ENCODE peak calls at places on chromosomes 11 and 22, in four cellular contexts. U is GM12878, M is K562, H is HepG2. Y is an unnamed sample.

GRCh38 chr11:118074785-118075184 is 2.1 kb upstream of the TMPRSS4 start:
- DNase-seq in U (no peak), M (no peak), H (no peak), Y (no peak)

GRCh38 chr11:76783901-76784813 is 1.0 kb downstream of the TSKU start:
- DNase-seq in H (peak), U (no peak), M (peak), Y (peak)

GRCh38 chr11:59822989-59823566 is 12.5 kb upstream of the MRPL16 start:
- DNase-seq in H (peak), U (no peak), M (peak), Y (peak)

GRCh38 chr11:64856382-64857227 is 12.2 kb upstream of the CDC42BPG start:
- DNase-seq in H (peak), U (no peak), M (no peak), Y (no peak)

GRCh38 chr22:19115628-19116027 is 6.6 kb downstream of the DGCR2 start:
- DNase-seq in H (no peak), U (no peak), M (no peak), Y (peak)

GRCh38 chr22:46947516-46948260 is 185.2 kb downstream of the TBC1D22A start:
- DNase-seq in U (no peak), M (no peak), H (no peak), Y (no peak)

GRCh38 chr11:96113100-96113710 is 189.3 kb upstream of the MTMR2 start:
- DNase-seq in U (no peak), H (no peak), M (no peak), Y (no peak)

GRCh38 chr11:33471541-33471940 is 214.4 kb downstream of the HIPK3 start:
- DNase-seq in M (no peak), U (no peak), H (no peak), Y (no peak)

GRCh38 chr22:45190473-45190872 is 26.7 kb downstream of the NUP50 start:
- DNase-seq in U (no peak), H (peak), M (no peak), Y (no peak)

GRCh38 chr22:49197500-49197899 is 630.2 kb downstream of the BRD1 start:
- DNase-seq in H (no peak), U (no peak), M (no peak), Y (no peak)

GRCh38 chr11:122538060-122538459 is 117.5 kb upstream of the UBASH3B start:
- DNase-seq in M (no peak), H (no peak), U (no peak), Y (no peak)

GRCh38 chr11:111272420-111272819 is 25.9 kb upstream of the POU2AF3 start:
- DNase-seq in U (no peak), H (no peak), M (no peak), Y (no peak)

GRCh38 chr22:38456272-38456837 is 1.4 kb upstream of the KCNJ4 start:
- DNase-seq in M (no peak), H (no peak), U (no peak), Y (no peak)

GRCh38 chr11:30059172-30059815 is 42.5 kb upstream of the KCNA4 start:
- DNase-seq in H (no peak), U (no peak), M (no peak), Y (no peak)

GRCh38 chr11:59755701-59756495 is 722 bp downstream of the STX3 start:
- DNase-seq in U (no peak), M (peak), H (peak), Y (peak)

GRCh38 chr11:36702330-36703054 is 104.5 kb upstream of the RAG2 start:
- DNase-seq in U (peak), M (peak), H (peak), Y (peak)

GRCh38 chr11:116547571-116547970 is 225.2 kb downstream of the BUD13 start:
- DNase-seq in U (no peak), H (no peak), M (no peak), Y (no peak)

GRCh38 chr11:31089117-31089516 is 280.4 kb downstream of the DCDC1 start:
- DNase-seq in M (no peak), H (no peak), U (no peak), Y (no peak)
- TF ChIP-seq FOXK2 in M (no peak), H (no peak), U (no peak), Y (no peak)

GRCh38 chr11:102552447-102553200 is 22.1 kb upstream of the MMP7 start:
- DNase-seq in H (peak), U (no peak), M (no peak), Y (no peak)
- TF ChIP-seq FOXM1 in H (no peak), U (peak), M (no peak), Y (no peak)

GRCh38 chr11:73048446-73048845 is 93.7 kb downstream of the FCHSD2 start:
- DNase-seq in H (no peak), M (no peak), U (no peak), Y (no peak)

GRCh38 chr11:73047773-73048371 is 94.2 kb downstream of the FCHSD2 start:
- DNase-seq in M (no peak), U (peak), H (no peak), Y (no peak)
- TF ChIP-seq FOXK2 in M (no peak), U (no peak), H (no peak), Y (no peak)

GRCh38 chr22:37126882-37127281 is 17.4 kb upstream of the TMPRSS6 start:
- DNase-seq in U (no peak), H (no peak), M (no peak), Y (peak)
- TF ChIP-seq FOXM1 in U (no peak), H (no peak), M (no peak), Y (no peak)

GRCh38 chr11:71101606-71102005 is 150.8 kb downstream of the SHANK2 start:
- DNase-seq in H (no peak), U (no peak), M (no peak), Y (no peak)

GRCh38 chr11:71096751-71097388 is 155.5 kb downstream of the SHANK2 start:
- DNase-seq in U (no peak), H (no peak), M (no peak), Y (no peak)

GRCh38 chr11:71101046-71101445 is 151.3 kb downstream of the SHANK2 start:
- DNase-seq in M (no peak), U (no peak), H (no peak), Y (no peak)

GRCh38 chr11:71097506-71098240 is 154.7 kb downstream of the SHANK2 start:
- DNase-seq in H (no peak), M (no peak), U (no peak), Y (no peak)

GRCh38 chr11:71098776-71099175 is 153.6 kb downstream of the SHANK2 start:
- DNase-seq in H (no peak), U (no peak), M (no peak), Y (no peak)
- TF ChIP-seq FOXK2 in H (no peak), U (no peak), M (no peak), Y (no peak)

GRCh38 chr11:4605057-4605456 is 3.0 kb downstream of the TRIM68 start:
- DNase-seq in M (no peak), H (no peak), U (no peak), Y (no peak)

GRCh38 chr11:4607782-4608666 is at the start of gene TRIM68:
- DNase-seq in U (peak), H (no peak), M (peak), Y (peak)

GRCh38 chr11:4606231-4607015 is 1.6 kb downstream of the TRIM68 start:
- DNase-seq in U (no peak), H (no peak), M (no peak), Y (no peak)

GRCh38 chr11:4610258-4610935 is 2.4 kb upstream of the TRIM68 start:
- DNase-seq in H (no peak), M (no peak), U (no peak), Y (no peak)

DNA sequence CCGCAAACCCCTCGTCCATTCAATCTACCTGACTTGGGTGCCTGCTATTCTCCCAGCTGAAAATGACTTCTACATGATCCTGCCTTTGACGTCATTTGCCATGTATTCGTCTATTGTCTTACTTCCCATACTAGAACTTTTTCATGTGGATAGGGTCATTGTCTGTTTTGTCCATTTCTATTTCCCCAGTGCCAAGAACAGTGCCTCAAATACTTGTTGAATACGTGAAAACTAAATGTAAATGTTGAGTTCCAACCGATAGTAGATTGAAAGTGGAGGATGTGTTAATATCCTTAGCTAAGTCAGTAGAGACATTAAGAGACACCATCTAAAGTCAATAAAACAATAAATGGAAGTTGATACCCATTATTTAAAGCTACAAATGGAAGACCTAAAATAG is 920 bp downstream of the TRIM68 start:
- DNase-seq in H (no peak), M (no peak), U (no peak), Y (no peak)
- TF ChIP-seq FOXM1 in H (no peak), M (no peak), U (no peak), Y (no peak)

GRCh38 chr11:47241740-47242400 is 6.7 kb downstream of the ACP2 start:
- DNase-seq in M (no peak), H (no peak), U (no peak), Y (no peak)
- TF ChIP-seq FOXK2 in M (no peak), H (no peak), U (no peak), Y (no peak)

GRCh38 chr11:20051783-20052399 is 108.4 kb downstream of the DBX1 start:
- DNase-seq in H (no peak), M (no peak), U (no peak), Y (no peak)

GRCh38 chr11:20053572-20053971 is 106.7 kb downstream of the DBX1 start:
- DNase-seq in U (no peak), H (no peak), M (no peak), Y (no peak)

GRCh38 chr11:20055312-20055711 is 105.0 kb downstream of the DBX1 start:
- DNase-seq in H (no peak), M (no peak), U (no peak), Y (no peak)

GRCh38 chr11:20056109-20057054 is 103.9 kb downstream of the DBX1 start:
- DNase-seq in H (no peak), U (no peak), M (no peak), Y (no peak)

GRCh38 chr11:20054584-20054983 is 105.7 kb downstream of the DBX1 start:
- DNase-seq in U (no peak), H (no peak), M (no peak), Y (no peak)
- TF ChIP-seq FOXM1 in U (no peak), H (no peak), M (no peak), Y (no peak)

DNA sequence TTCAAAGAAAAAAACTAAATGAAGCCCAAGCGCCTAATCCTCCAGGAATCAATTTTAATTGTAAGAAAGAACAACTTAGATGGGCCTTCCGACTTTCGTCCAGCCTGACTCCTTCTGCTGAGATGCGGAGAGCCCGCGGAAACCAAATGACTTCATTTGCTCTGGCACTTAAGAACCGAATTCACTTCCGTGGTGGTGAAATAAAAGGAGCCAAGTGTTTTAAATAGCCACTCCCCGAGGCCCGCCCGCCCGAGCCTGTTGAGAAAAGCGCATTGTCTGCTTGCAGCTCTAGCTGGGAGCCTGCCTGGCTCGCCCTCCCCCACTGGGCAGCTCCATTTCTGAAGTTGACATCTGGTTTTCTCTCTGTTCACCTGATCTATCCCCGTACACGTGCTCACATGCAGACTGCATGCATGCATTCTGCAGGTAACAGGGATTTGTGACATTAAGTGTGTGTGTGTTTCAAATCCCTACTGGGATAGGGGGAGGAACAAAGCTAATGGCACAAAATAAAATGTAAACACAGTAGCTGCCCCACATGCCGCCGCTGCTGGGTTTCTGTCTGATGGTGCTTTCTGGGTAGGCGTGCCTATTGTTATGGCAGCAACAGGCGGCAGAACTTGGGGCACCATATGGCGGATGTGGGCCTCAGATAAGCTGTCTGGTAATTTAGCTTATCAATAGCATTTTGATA is 6.2 kb downstream of the TEAD1 start:
- DNase-seq in M (no peak), U (no peak), H (peak), Y (peak)
- TF ChIP-seq FOXK2 in M (peak), U (no peak), H (no peak), Y (peak)

GRCh38 chr11:61488651-61489291 is 19.8 kb upstream of the LRRC10B start:
- DNase-seq in U (no peak), H (peak), M (peak), Y (no peak)
- TF ChIP-seq FOXM1 in U (no peak), H (no peak), M (no peak), Y (no peak)